ENCODE peak calls at places on chromosomes 16 and 17, in five cellular contexts. X, Y, Q, I and E are unnamed samples.

GRCh38 chr17:33927732-33928133 is 327.4 kb upstream of the CCL2 start:
- DNase-seq in X (no peak), Y (peak; percentile 50), Q (no peak), I (no peak), E (no peak)

GRCh38 chr17:57641761-57642160 is 103.3 kb downstream of the CCDC182 start:
- DNase-seq in X (no peak), Y (no peak), Q (no peak), I (no peak), E (no peak)

GRCh38 chr16:81181013-81181720 is 57.3 kb upstream of the BCO1 start:
- DNase-seq in X (no peak), Y (peak; percentile 99), Q (peak; percentile 91), I (peak; percentile 56), E (no peak)

GRCh38 chr17:76202516-76202915 is 37.8 kb downstream of the RNF157 start:
- DNase-seq in X (no peak), Y (no peak), Q (no peak), I (no peak), E (no peak)

GRCh38 chr17:72501404-72502110 is 380.7 kb downstream of the SOX9 start:
- DNase-seq in X (no peak), Y (peak; percentile 25), Q (no peak), I (peak; percentile 90), E (no peak)

GRCh38 chr17:81287155-81287554 is 8.0 kb downstream of the SLC38A10 start:
- DNase-seq in X (no peak), Y (no peak), Q (no peak), I (no peak), E (no peak)

GRCh38 chr17:48873696-48874443 is 18.7 kb upstream of the ATP5MC1 start:
- DNase-seq in X (no peak), Y (peak; percentile 70), Q (no peak), I (no peak), E (no peak)

GRCh38 chr17:69592692-69593350 is 178.3 kb downstream of the MAP2K6 start:
- DNase-seq in X (no peak), Y (no peak), Q (no peak), I (no peak), E (no peak)

GRCh38 chr17:35315283-35315682 is 58.1 kb downstream of the SLFN11 start:
- DNase-seq in X (no peak), Y (no peak), Q (peak; percentile 55), I (no peak), E (no peak)

GRCh38 chr16:75074415-75074793 is 42.2 kb downstream of the LDHD start:
- DNase-seq in X (no peak), Y (no peak), Q (no peak), I (no peak), E (no peak)

GRCh38 chr17:1203111-1203966 is 23.6 kb upstream of the ABR start:
- DNase-seq in X (peak; percentile 33), Y (peak; percentile 79), Q (peak; percentile 89), I (peak; percentile 68), E (peak; percentile 88)

GRCh38 chr17:17096438-17097178 is 54.4 kb downstream of the MPRIP start:
- DNase-seq in X (no peak), Y (peak; percentile 34), Q (no peak), I (no peak), E (no peak)

GRCh38 chr17:66414528-66415175 is 112.2 kb downstream of the PRKCA start:
- DNase-seq in X (no peak), Y (no peak), Q (no peak), I (no peak), E (no peak)

GRCh38 chr16:75256871-75257343 is 5.5 kb upstream of the BCAR1 start:
- DNase-seq in X (no peak), Y (peak; percentile 55), Q (peak; percentile 74), I (peak; percentile 32), E (peak; percentile 90)

GRCh38 chr17:22304667-22305303 is 612.5 kb downstream of the KCNJ18 start:
- DNase-seq in X (no peak), Y (no peak), Q (no peak), I (no peak), E (no peak)

GRCh38 chr16:76162046-76162445 is 115.2 kb upstream of the CNTNAP4 start:
- DNase-seq in X (no peak), Y (no peak), Q (no peak), I (no peak), E (no peak)

GRCh38 chr16:90019543-90020259 is 445 bp upstream of the DBNDD1 start:
- DNase-seq in X (peak; percentile 23), Y (peak; percentile 75), Q (no peak), I (peak; percentile 40), E (no peak)

GRCh38 chr16:2027024-2028010 is 615 bp downstream of the NHERF2 start:
- DNase-seq in X (peak; percentile 7), Y (no peak), Q (no peak), I (no peak), E (peak; percentile 51)

GRCh38 chr16:56233795-56234566 is 42.7 kb downstream of the GNAO1 start:
- DNase-seq in X (no peak), Y (no peak), Q (no peak), I (no peak), E (no peak)

GRCh38 chr17:2323629-2324314 is 12.5 kb downstream of the TSR1 start:
- DNase-seq in X (no peak), Y (no peak), Q (no peak), I (no peak), E (no peak)

GRCh38 chr17:78844301-78845005 is 3.8 kb upstream of the USP36 start:
- DNase-seq in X (no peak), Y (no peak), Q (no peak), I (no peak), E (no peak)

GRCh38 chr17:15087946-15088345 is 177.2 kb downstream of the PMP22 start:
- DNase-seq in X (no peak), Y (peak; percentile 50), Q (no peak), I (no peak), E (no peak)

GRCh38 chr17:37494971-37495370 is 5.3 kb downstream of the DUSP14 start:
- DNase-seq in X (no peak), Y (no peak), Q (no peak), I (no peak), E (no peak)

GRCh38 chr17:36001109-36001735 is at the start of gene CCL15:
- DNase-seq in X (no peak), Y (no peak), Q (no peak), I (no peak), E (no peak)

GRCh38 chr16:75251280-75252048 is at the start of gene BCAR1:
- DNase-seq in X (no peak), Y (peak; percentile 95), Q (peak; percentile 91), I (peak; percentile 93), E (peak; percentile 92)

GRCh38 chr16:66278604-66279262 is 87.8 kb upstream of the CDH5 start:
- DNase-seq in X (no peak), Y (peak; percentile 75), Q (no peak), I (no peak), E (no peak)

GRCh38 chr16:12311887-12312286 is 335.4 kb downstream of the SNX29 start:
- DNase-seq in X (no peak), Y (peak; percentile 62), Q (no peak), I (no peak), E (no peak)

GRCh38 chr17:47956818-47957590 is 679 bp downstream of the PRR15L start:
- DNase-seq in X (no peak), Y (no peak), Q (no peak), I (no peak), E (no peak)

GRCh38 chr16:10752843-10753523 is 9.3 kb downstream of the NUBP1 start:
- DNase-seq in X (no peak), Y (no peak), Q (peak; percentile 91), I (peak; percentile 31), E (peak; percentile 72)

GRCh38 chr17:81494984-81495383 is 17.6 kb downstream of the ACTG1 start:
- DNase-seq in X (no peak), Y (no peak), Q (no peak), I (no peak), E (peak; percentile 68)

GRCh38 chr17:82016061-82016874 is 6.4 kb downstream of the CENPX start:
- DNase-seq in X (no peak), Y (no peak), Q (no peak), I (no peak), E (no peak)

GRCh38 chr17:21573961-21574610 is 118.2 kb upstream of the KCNJ18 start:
- DNase-seq in X (peak; percentile 58), Y (no peak), Q (peak; percentile 90), I (peak; percentile 54), E (no peak)

GRCh38 chr17:1577186-1577585 is 14.6 kb upstream of the PITPNA start:
- DNase-seq in X (no peak), Y (peak; percentile 74), Q (peak; percentile 97), I (peak; percentile 91), E (no peak)

GRCh38 chr16:47067203-47067602 is 76.5 kb downstream of the NETO2 start:
- DNase-seq in X (no peak), Y (no peak), Q (no peak), I (no peak), E (no peak)

GRCh38 chr17:42112552-42113176 is at the start of gene DHX58:
- DNase-seq in X (peak; percentile 76), Y (no peak), Q (peak; percentile 83), I (peak; percentile 81), E (peak; percentile 72)
- H3K4me3 ChIP-seq in X (peak within 1 kb of the TSS; percentile 76), Y (no peak within 1 kb of the TSS), Q (peak within 1 kb of the TSS; percentile 44), I (peak within 1 kb of the TSS; percentile 61), E (no peak within 1 kb of the TSS)

DNA sequence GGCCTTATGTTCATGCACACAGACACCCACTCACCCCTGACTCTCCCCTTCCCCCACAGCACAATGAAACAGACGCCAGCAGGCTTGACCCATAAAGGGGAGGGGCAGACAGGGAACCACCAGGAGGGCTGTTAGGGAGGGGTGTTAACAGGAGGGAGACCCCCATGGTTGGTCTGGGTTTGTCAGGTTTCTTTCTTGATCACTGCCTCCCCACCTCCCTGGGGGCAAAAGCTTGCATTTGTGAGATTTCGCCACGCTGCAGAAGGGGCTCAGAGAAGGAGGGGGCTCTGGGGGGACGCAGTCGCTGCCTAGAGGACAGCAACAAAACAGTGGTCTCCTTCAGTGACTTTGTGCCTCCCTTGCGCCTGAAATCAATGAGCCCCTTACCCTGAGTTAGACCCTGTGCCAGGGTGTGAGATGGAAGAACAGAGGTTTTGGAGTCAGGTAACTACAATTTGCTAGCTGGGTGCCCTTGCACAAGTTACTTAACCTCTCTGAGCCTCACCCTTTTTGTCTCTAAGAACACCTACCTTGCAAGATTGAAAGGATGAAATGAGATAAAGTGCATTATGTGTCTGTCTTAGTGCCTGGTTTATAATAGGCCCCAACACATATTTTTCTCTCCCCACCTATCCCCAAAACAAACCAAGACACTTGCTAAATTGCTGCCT is 9.7 kb downstream of the RND2 start:
- DNase-seq in X (no peak), Y (no peak), Q (no peak), I (no peak), E (peak; percentile 65)
- H3K4me3 ChIP-seq in X (no peak overlapping the region), Y (no peak overlapping the region), Q (no peak overlapping the region), I (no peak overlapping the region), E (no peak overlapping the region)

GRCh38 chr16:3067929-3068288 is 2.5 kb downstream of the IL32 start:
- DNase-seq in X (no peak), Y (no peak), Q (no peak), I (no peak), E (no peak)

GRCh38 chr16:3065742-3066439 is 451 bp downstream of the IL32 start:
- DNase-seq in X (no peak), Y (no peak), Q (no peak), I (no peak), E (no peak)

GRCh38 chr16:3068486-3068885 is 3.0 kb downstream of the IL32 start:
- DNase-seq in X (no peak), Y (no peak), Q (peak; percentile 32), I (no peak), E (no peak)

GRCh38 chr16:3065069-3065741 is at the start of gene IL32:
- DNase-seq in X (peak; percentile 65), Y (no peak), Q (peak; percentile 77), I (peak; percentile 68), E (no peak)

GRCh38 chr16:3066440-3066748 is 954 bp downstream of the IL32 start:
- DNase-seq in X (no peak), Y (no peak), Q (no peak), I (no peak), E (no peak)
- H3K4me3 ChIP-seq in X (peak overlapping the region; percentile 92), Y (no peak overlapping the region), Q (no peak overlapping the region), I (peak overlapping the region; percentile 50), E (no peak overlapping the region)

GRCh38 chr16:20903116-20903888 is 2.7 kb downstream of the LYRM1 start:
- DNase-seq in X (no peak), Y (no peak), Q (no peak), I (no peak), E (no peak)
- H3K4me3 ChIP-seq in X (no peak overlapping the region), Y (no peak overlapping the region), Q (no peak overlapping the region), I (no peak overlapping the region), E (no peak overlapping the region)